ENCODE peak calls at places on chromosome 11, in four cellular contexts. One of them, this sample, is unnamed.

GRCh38 chr11:67024410-67024809 is 1.5 kb downstream of the SYT12 start:
- DNase-seq in AG09309: no peak
- DNase-seq in CD8-positive, alpha-beta T cell: peak
- DNase-seq in chondrocyte: no peak
- DNase-seq in this sample: no peak

GRCh38 chr11:104573431-104573830 is 324.8 kb downstream of the CASP12 start:
- DNase-seq in AG09309: no peak
- DNase-seq in CD8-positive, alpha-beta T cell: no peak
- DNase-seq in chondrocyte: no peak
- DNase-seq in this sample: no peak

GRCh38 chr11:12454782-12455181 is 77.4 kb downstream of the PARVA start:
- DNase-seq in AG09309: no peak
- DNase-seq in CD8-positive, alpha-beta T cell: no peak
- DNase-seq in chondrocyte: no peak
- DNase-seq in this sample: no peak

GRCh38 chr11:27296406-27296994 is 66.5 kb downstream of the CCDC34 start:
- DNase-seq in AG09309: peak
- DNase-seq in CD8-positive, alpha-beta T cell: no peak
- DNase-seq in chondrocyte: no peak
- DNase-seq in this sample: no peak

GRCh38 chr11:122917311-122917710 is 34.8 kb downstream of the JHY start:
- DNase-seq in AG09309: peak
- DNase-seq in CD8-positive, alpha-beta T cell: no peak
- DNase-seq in chondrocyte: no peak
- DNase-seq in this sample: no peak

GRCh38 chr11:119209186-119209585 is 3.0 kb downstream of the CBL start:
- DNase-seq in AG09309: no peak
- DNase-seq in CD8-positive, alpha-beta T cell: no peak
- DNase-seq in chondrocyte: peak
- DNase-seq in this sample: no peak

GRCh38 chr11:118221419-118221818 is 3.4 kb downstream of the JAML start:
- DNase-seq in AG09309: no peak
- DNase-seq in CD8-positive, alpha-beta T cell: no peak
- DNase-seq in chondrocyte: no peak
- DNase-seq in this sample: no peak

GRCh38 chr11:12606597-12606996 is 67.6 kb upstream of the TEAD1 start:
- DNase-seq in AG09309: peak
- DNase-seq in CD8-positive, alpha-beta T cell: no peak
- DNase-seq in chondrocyte: no peak
- DNase-seq in this sample: no peak

GRCh38 chr11:112363527-112363926 is 102.9 kb upstream of the PLET1 start:
- DNase-seq in AG09309: no peak
- DNase-seq in CD8-positive, alpha-beta T cell: no peak
- DNase-seq in chondrocyte: no peak
- DNase-seq in this sample: no peak

GRCh38 chr11:4191031-4191571 is 96.5 kb downstream of the RRM1 start:
- DNase-seq in AG09309: no peak
- DNase-seq in CD8-positive, alpha-beta T cell: no peak
- DNase-seq in chondrocyte: no peak
- DNase-seq in this sample: no peak

GRCh38 chr11:27385245-27385644 is 22.2 kb upstream of the CCDC34 start:
- DNase-seq in AG09309: no peak
- DNase-seq in CD8-positive, alpha-beta T cell: no peak
- DNase-seq in chondrocyte: no peak
- DNase-seq in this sample: no peak

GRCh38 chr11:75078233-75078632 is 18.4 kb downstream of the OR2AT4 start:
- DNase-seq in AG09309: no peak
- DNase-seq in CD8-positive, alpha-beta T cell: no peak
- DNase-seq in chondrocyte: no peak
- DNase-seq in this sample: no peak

GRCh38 chr11:2804701-2805387 is 80.7 kb downstream of the CDKN1C start:
- DNase-seq in AG09309: no peak
- DNase-seq in CD8-positive, alpha-beta T cell: no peak
- DNase-seq in chondrocyte: peak
- DNase-seq in this sample: peak

GRCh38 chr11:99271527-99271926 is 250.8 kb downstream of the CNTN5 start:
- DNase-seq in AG09309: no peak
- DNase-seq in CD8-positive, alpha-beta T cell: no peak
- DNase-seq in chondrocyte: no peak
- DNase-seq in this sample: no peak

GRCh38 chr11:79503028-79503427 is 62.2 kb upstream of the TENM4 start:
- DNase-seq in AG09309: no peak
- DNase-seq in CD8-positive, alpha-beta T cell: no peak
- DNase-seq in chondrocyte: no peak
- DNase-seq in this sample: no peak

GRCh38 chr11:36362902-36363301 is 66.8 kb downstream of the PRR5L start:
- DNase-seq in AG09309: peak
- DNase-seq in CD8-positive, alpha-beta T cell: no peak
- DNase-seq in chondrocyte: no peak
- DNase-seq in this sample: no peak

GRCh38 chr11:114989536-114989935 is 311.2 kb downstream of the NXPE2 start:
- DNase-seq in AG09309: no peak
- DNase-seq in CD8-positive, alpha-beta T cell: no peak
- DNase-seq in chondrocyte: no peak
- DNase-seq in this sample: no peak

GRCh38 chr11:18986744-18987143 is 47.5 kb upstream of the MRGPRX1 start:
- DNase-seq in AG09309: no peak
- DNase-seq in CD8-positive, alpha-beta T cell: no peak
- DNase-seq in chondrocyte: no peak
- DNase-seq in this sample: no peak

GRCh38 chr11:10592331-10592730 is 23.9 kb upstream of the LYVE1 start:
- DNase-seq in AG09309: peak
- DNase-seq in CD8-positive, alpha-beta T cell: no peak
- DNase-seq in chondrocyte: no peak
- DNase-seq in this sample: no peak

GRCh38 chr11:58926251-58926650 is 13.0 kb upstream of the GLYATL1 start:
- DNase-seq in AG09309: no peak
- DNase-seq in CD8-positive, alpha-beta T cell: no peak
- DNase-seq in chondrocyte: no peak
- DNase-seq in this sample: no peak

GRCh38 chr11:88231894-88232482 is 56.7 kb upstream of the RAB38 start:
- DNase-seq in AG09309: peak
- DNase-seq in CD8-positive, alpha-beta T cell: no peak
- DNase-seq in chondrocyte: no peak
- DNase-seq in this sample: no peak

GRCh38 chr11:61771995-61772455 is 19.6 kb downstream of the MYRF start:
- DNase-seq in AG09309: no peak
- DNase-seq in CD8-positive, alpha-beta T cell: no peak
- DNase-seq in chondrocyte: no peak
- DNase-seq in this sample: no peak

GRCh38 chr11:58286249-58286648 is 18.2 kb upstream of the OR10W1 start:
- DNase-seq in AG09309: no peak
- DNase-seq in CD8-positive, alpha-beta T cell: no peak
- DNase-seq in chondrocyte: no peak
- DNase-seq in this sample: no peak

GRCh38 chr11:10305262-10305963 is 540 bp downstream of the ADM start:
- DNase-seq in AG09309: no peak
- DNase-seq in CD8-positive, alpha-beta T cell: no peak
- DNase-seq in chondrocyte: no peak
- DNase-seq in this sample: no peak

GRCh38 chr11:7677801-7678201 is 4.5 kb upstream of the CYB5R2 start:
- DNase-seq in AG09309: no peak
- DNase-seq in CD8-positive, alpha-beta T cell: no peak
- DNase-seq in chondrocyte: no peak
- DNase-seq in this sample: no peak

GRCh38 chr11:67395555-67396257 is 3.9 kb downstream of the RAD9A start:
- DNase-seq in AG09309: no peak
- DNase-seq in CD8-positive, alpha-beta T cell: no peak
- DNase-seq in chondrocyte: no peak
- DNase-seq in this sample: no peak

GRCh38 chr11:33953289-33953688 is 61.4 kb upstream of the LMO2 start:
- DNase-seq in AG09309: no peak
- DNase-seq in CD8-positive, alpha-beta T cell: no peak
- DNase-seq in chondrocyte: no peak
- DNase-seq in this sample: no peak

GRCh38 chr11:61173456-61173855 is 12.2 kb upstream of the VPS37C start:
- DNase-seq in AG09309: no peak
- DNase-seq in CD8-positive, alpha-beta T cell: no peak
- DNase-seq in chondrocyte: no peak
- DNase-seq in this sample: no peak

GRCh38 chr11:1303196-1303821 is 6.1 kb downstream of the TOLLIP start:
- DNase-seq in AG09309: no peak
- DNase-seq in CD8-positive, alpha-beta T cell: peak
- DNase-seq in chondrocyte: no peak
- DNase-seq in this sample: no peak

GRCh38 chr11:1921576-1922141 is 2.2 kb downstream of the TNNT3 start:
- DNase-seq in AG09309: no peak
- DNase-seq in CD8-positive, alpha-beta T cell: no peak
- DNase-seq in chondrocyte: peak
- DNase-seq in this sample: no peak

GRCh38 chr11:58564226-58564625 is 11.4 kb downstream of the LPXN start:
- DNase-seq in AG09309: no peak
- DNase-seq in CD8-positive, alpha-beta T cell: no peak
- DNase-seq in chondrocyte: no peak
- DNase-seq in this sample: no peak

GRCh38 chr11:12981879-12982531 is 27.1 kb upstream of the RASSF10 start:
- DNase-seq in AG09309: no peak
- DNase-seq in CD8-positive, alpha-beta T cell: no peak
- DNase-seq in chondrocyte: no peak
- DNase-seq in this sample: no peak

GRCh38 chr11:2565447-2566222 is 120.8 kb downstream of the KCNQ1 start:
- DNase-seq in AG09309: no peak
- DNase-seq in CD8-positive, alpha-beta T cell: no peak
- DNase-seq in chondrocyte: no peak
- DNase-seq in this sample: no peak

GRCh38 chr11:65884716-65885092 is 3.6 kb downstream of the FIBP start:
- DNase-seq in AG09309: no peak
- DNase-seq in CD8-positive, alpha-beta T cell: peak
- DNase-seq in chondrocyte: no peak
- DNase-seq in this sample: peak

GRCh38 chr11:65375012-65375411 is 7.4 kb downstream of the SLC25A45 start:
- DNase-seq in AG09309: no peak
- DNase-seq in CD8-positive, alpha-beta T cell: no peak
- DNase-seq in chondrocyte: no peak
- DNase-seq in this sample: no peak

GRCh38 chr11:33515347-33515746 is 185.3 kb downstream of the C11orf91 start:
- DNase-seq in AG09309: peak
- DNase-seq in CD8-positive, alpha-beta T cell: no peak
- DNase-seq in chondrocyte: no peak
- DNase-seq in this sample: no peak

GRCh38 chr11:88555018-88555828 is 217.7 kb upstream of the CTSC start:
- DNase-seq in AG09309: peak
- DNase-seq in CD8-positive, alpha-beta T cell: no peak
- DNase-seq in chondrocyte: no peak
- DNase-seq in this sample: no peak

DNA sequence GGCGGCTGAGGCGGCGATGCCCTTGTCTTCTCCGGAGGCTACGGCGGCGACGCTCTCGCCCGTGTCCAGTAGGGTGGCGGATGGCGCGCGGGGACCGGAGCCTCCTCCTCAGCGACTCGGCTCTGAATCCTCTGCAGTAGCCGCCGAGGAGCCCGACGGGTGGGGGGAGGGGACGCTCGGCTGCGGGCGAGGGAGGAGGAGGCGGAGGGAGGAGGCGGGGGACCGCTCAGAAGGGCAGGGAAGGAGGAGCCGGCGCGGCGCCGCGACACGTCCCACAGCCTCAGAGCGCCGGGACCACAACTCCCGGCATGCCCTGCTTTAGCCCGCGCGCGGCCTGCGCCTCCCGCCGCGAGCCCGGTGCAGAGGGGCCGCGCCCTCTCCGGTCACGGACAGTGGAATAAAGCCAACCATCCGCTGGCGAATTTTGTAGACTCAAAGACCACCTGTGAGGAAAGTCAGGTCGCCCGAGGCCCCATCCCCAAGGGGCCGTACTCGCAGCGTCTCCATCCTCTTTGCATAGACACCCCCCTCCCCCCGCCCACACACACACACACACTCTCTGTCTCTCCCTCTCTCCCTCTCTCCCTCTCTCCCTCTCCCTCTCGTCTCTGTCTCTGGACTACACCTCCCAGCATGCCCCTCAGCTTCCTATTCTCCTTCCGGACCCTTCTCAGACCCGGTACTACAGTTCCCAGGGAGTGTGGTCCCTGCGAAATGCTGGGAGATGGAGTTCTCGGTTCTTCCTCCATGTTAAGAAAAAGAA is at the start of gene FAM168A:
- DNase-seq in AG09309: peak
- DNase-seq in CD8-positive, alpha-beta T cell: peak
- DNase-seq in chondrocyte: peak
- DNase-seq in this sample: peak
- TF ChIP-seq CTCF in AG09309: peak
- TF ChIP-seq CTCF in CD8-positive, alpha-beta T cell: no peak
- TF ChIP-seq CTCF in chondrocyte: peak
- TF ChIP-seq CTCF in this sample: peak

GRCh38 chr11:116193321-116194114 is 579.3 kb downstream of the BUD13 start:
- DNase-seq in AG09309: peak
- DNase-seq in CD8-positive, alpha-beta T cell: no peak
- DNase-seq in chondrocyte: no peak
- DNase-seq in this sample: peak
- TF ChIP-seq CTCF in AG09309: no peak
- TF ChIP-seq CTCF in CD8-positive, alpha-beta T cell: no peak
- TF ChIP-seq CTCF in chondrocyte: peak
- TF ChIP-seq CTCF in this sample: peak

DNA sequence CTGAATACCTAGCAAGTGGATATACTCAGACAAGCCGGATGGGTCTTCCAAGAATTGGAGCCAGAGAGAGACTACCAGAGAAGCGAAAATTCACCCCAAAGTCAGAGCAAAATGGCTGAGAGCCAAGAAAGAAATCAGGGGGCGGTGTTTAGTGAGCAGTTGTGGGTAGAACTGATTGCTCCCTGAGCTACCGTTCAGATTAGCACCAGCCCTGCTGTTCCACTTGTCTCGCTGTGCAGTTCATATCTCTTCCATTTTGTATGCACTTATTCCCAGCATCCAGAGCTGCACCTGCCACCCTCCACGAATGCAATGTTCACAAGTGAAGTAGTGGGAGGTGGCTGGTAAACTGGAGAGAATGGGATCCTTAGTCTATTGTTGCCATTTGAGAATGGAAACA is 25.5 kb downstream of the DRD2 start:
- DNase-seq in AG09309: no peak
- DNase-seq in CD8-positive, alpha-beta T cell: no peak
- DNase-seq in chondrocyte: no peak
- DNase-seq in this sample: no peak
- TF ChIP-seq CTCF in AG09309: no peak
- TF ChIP-seq CTCF in CD8-positive, alpha-beta T cell: no peak
- TF ChIP-seq CTCF in chondrocyte: no peak
- TF ChIP-seq CTCF in this sample: no peak

DNA sequence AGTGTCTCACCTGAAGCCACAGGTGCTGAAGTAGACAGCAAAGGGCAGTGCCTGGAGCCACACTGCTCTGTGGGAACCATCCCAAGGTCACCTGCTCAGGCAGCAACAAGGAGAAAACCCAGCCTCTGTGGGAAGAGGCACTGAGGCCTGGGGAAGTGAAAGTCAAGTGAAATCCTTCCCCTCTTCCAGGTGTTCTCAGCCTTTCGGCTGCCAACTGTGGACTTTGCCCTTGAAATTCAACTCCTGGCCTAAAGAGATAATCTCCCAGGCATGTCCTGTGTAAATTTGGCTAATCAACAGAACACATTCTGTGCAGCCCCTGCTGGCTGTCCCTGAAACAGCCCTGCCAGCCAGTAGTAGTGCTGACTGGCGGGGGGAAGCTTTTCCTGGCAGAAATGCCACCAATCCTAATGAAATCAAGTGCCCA is 112.1 kb downstream of the RPL27A start:
- DNase-seq in AG09309: no peak
- DNase-seq in CD8-positive, alpha-beta T cell: no peak
- DNase-seq in chondrocyte: no peak
- DNase-seq in this sample: peak
- TF ChIP-seq CTCF in AG09309: peak
- TF ChIP-seq CTCF in CD8-positive, alpha-beta T cell: no peak
- TF ChIP-seq CTCF in chondrocyte: peak
- TF ChIP-seq CTCF in this sample: peak

This sample was measured in progenitor cell of endocrine pancreas.